ENCODE peak calls at places on chromosomes 4 and X, in five cellular contexts. One of them, this sample, is unnamed.

GRCh38 chr4:11765849-11766453 is 337.3 kb upstream of the HS3ST1 start:
- DNase-seq in ovary: no peak
- DNase-seq in Peyer's patch: peak; percentile 64
- DNase-seq in SK-N-SH: peak; percentile 26
- DNase-seq in lower lobe of right lung: no peak
- DNase-seq in this sample: no peak

GRCh38 chrX:80216086-80216485 is 201.5 kb downstream of the TBX22 start:
- DNase-seq in ovary: no peak
- DNase-seq in Peyer's patch: no peak
- DNase-seq in SK-N-SH: no peak
- DNase-seq in lower lobe of right lung: no peak
- DNase-seq in this sample: no peak

GRCh38 chrX:23959781-23960180 is 52.0 kb downstream of the CXorf58 start:
- DNase-seq in ovary: no peak
- DNase-seq in Peyer's patch: no peak
- DNase-seq in SK-N-SH: no peak
- DNase-seq in lower lobe of right lung: no peak
- DNase-seq in this sample: no peak

GRCh38 chr4:133638702-133639101 is 489.6 kb downstream of the PCDH10 start:
- DNase-seq in ovary: no peak
- DNase-seq in Peyer's patch: no peak
- DNase-seq in SK-N-SH: no peak
- DNase-seq in lower lobe of right lung: no peak
- DNase-seq in this sample: no peak

GRCh38 chr4:13977755-13978154 is 350.2 kb upstream of the BOD1L1 start:
- DNase-seq in ovary: no peak
- DNase-seq in Peyer's patch: no peak
- DNase-seq in SK-N-SH: no peak
- DNase-seq in lower lobe of right lung: no peak
- DNase-seq in this sample: no peak

GRCh38 chr4:41360214-41360910 is 103.6 kb downstream of the UCHL1 start:
- DNase-seq in ovary: peak; percentile 54
- DNase-seq in Peyer's patch: peak; percentile 64
- DNase-seq in SK-N-SH: peak; percentile 90
- DNase-seq in lower lobe of right lung: peak; percentile 83
- DNase-seq in this sample: peak; percentile 81

GRCh38 chrX:12867746-12868145 is 874 bp downstream of the TLR7 start:
- DNase-seq in ovary: no peak
- DNase-seq in Peyer's patch: no peak
- DNase-seq in SK-N-SH: no peak
- DNase-seq in lower lobe of right lung: no peak
- DNase-seq in this sample: no peak

GRCh38 chr4:25908491-25908901 is 5.5 kb upstream of the SMIM20 start:
- DNase-seq in ovary: no peak
- DNase-seq in Peyer's patch: no peak
- DNase-seq in SK-N-SH: no peak
- DNase-seq in lower lobe of right lung: no peak
- DNase-seq in this sample: no peak

GRCh38 chr4:145808021-145808650 is 128.2 kb downstream of the C4orf51 start:
- DNase-seq in ovary: no peak
- DNase-seq in Peyer's patch: peak; percentile 50
- DNase-seq in SK-N-SH: peak; percentile 65
- DNase-seq in lower lobe of right lung: no peak
- DNase-seq in this sample: no peak

GRCh38 chr4:92012899-92013867 is 290.6 kb upstream of the GRID2 start:
- DNase-seq in ovary: no peak
- DNase-seq in Peyer's patch: peak; percentile 74
- DNase-seq in SK-N-SH: no peak
- DNase-seq in lower lobe of right lung: no peak
- DNase-seq in this sample: no peak

DNA sequence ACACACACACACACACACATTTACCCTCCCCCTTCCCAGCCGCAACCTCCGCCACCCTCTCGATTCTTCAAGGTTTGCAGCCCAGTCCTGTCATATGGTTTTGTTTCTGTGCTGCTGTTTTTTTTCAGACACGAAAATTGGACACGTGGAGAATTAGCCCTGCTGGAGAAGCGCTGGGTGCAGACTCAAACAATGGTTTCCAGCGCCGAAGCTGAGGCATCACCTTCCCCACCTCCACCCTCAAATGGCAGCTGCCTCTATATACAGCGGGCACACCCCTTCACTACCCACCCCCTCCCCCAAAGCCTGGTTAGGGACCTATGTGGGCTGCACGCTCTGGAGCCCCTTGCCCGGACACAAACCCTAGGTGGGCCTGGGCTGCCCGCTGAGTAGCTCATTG is 87.9 kb downstream of the BCOR start:
- DNase-seq in ovary: peak; percentile 26
- DNase-seq in Peyer's patch: no peak
- DNase-seq in SK-N-SH: peak; percentile 66
- DNase-seq in lower lobe of right lung: no peak
- DNase-seq in this sample: no peak
- H3K4me1 ChIP-seq in ovary: peaks cover 7% of the 10 kb centered on the region
- H3K4me1 ChIP-seq in Peyer's patch: peaks cover 16% of the 10 kb centered on the region
- H3K4me1 ChIP-seq in SK-N-SH: no peaks in the 10 kb centered on the region
- H3K4me1 ChIP-seq in lower lobe of right lung: peaks cover 7% of the 10 kb centered on the region
- H3K4me1 ChIP-seq in this sample: peaks cover 8% of the 10 kb centered on the region

DNA sequence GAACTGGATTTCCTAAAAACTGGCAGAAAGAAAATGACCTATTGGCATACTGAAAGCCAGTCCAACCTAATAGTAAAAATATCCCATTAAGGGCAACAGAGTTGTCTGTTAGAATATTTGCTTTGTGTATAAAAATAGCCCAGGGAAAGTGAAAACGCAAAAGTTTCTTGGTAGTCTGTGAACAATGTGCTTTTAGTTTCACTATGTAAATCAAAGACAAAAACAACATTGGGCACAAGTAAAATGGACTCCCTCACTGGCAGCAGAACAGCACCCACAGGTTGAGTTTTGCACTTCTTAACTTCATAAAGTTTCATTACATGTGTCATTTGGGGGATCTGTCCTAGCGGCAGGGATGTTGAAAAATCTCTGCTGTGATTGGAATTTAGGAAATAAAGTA is 4.3 kb upstream of the FGG start:
- DNase-seq in ovary: no peak
- DNase-seq in Peyer's patch: no peak
- DNase-seq in SK-N-SH: no peak
- DNase-seq in lower lobe of right lung: no peak
- DNase-seq in this sample: no peak
- H3K4me3 ChIP-seq in ovary: no peak overlapping the region
- H3K4me3 ChIP-seq in Peyer's patch: no peak overlapping the region
- H3K4me3 ChIP-seq in SK-N-SH: no peak overlapping the region
- H3K4me3 ChIP-seq in lower lobe of right lung: no peak overlapping the region
- H3K4me3 ChIP-seq in this sample: no peak overlapping the region

GRCh38 chr4:124685851-124686250 is 26.7 kb downstream of the ANKRD50 start:
- DNase-seq in ovary: no peak
- DNase-seq in Peyer's patch: no peak
- DNase-seq in SK-N-SH: no peak
- DNase-seq in lower lobe of right lung: no peak
- DNase-seq in this sample: no peak

GRCh38 chr4:124686279-124686678 is 26.3 kb downstream of the ANKRD50 start:
- DNase-seq in ovary: no peak
- DNase-seq in Peyer's patch: no peak
- DNase-seq in SK-N-SH: peak; percentile 6
- DNase-seq in lower lobe of right lung: no peak
- DNase-seq in this sample: no peak

GRCh38 chr4:124684301-124684700 is 28.2 kb downstream of the ANKRD50 start:
- DNase-seq in ovary: no peak
- DNase-seq in Peyer's patch: no peak
- DNase-seq in SK-N-SH: no peak
- DNase-seq in lower lobe of right lung: no peak
- DNase-seq in this sample: no peak
- H3K9me3 ChIP-seq in ovary: no peaks in the 10 kb centered on the region
- H3K9me3 ChIP-seq in Peyer's patch: no peaks in the 10 kb centered on the region
- H3K9me3 ChIP-seq in SK-N-SH: no peaks in the 10 kb centered on the region
- H3K9me3 ChIP-seq in lower lobe of right lung: no peaks in the 10 kb centered on the region
- H3K9me3 ChIP-seq in this sample: no peaks in the 10 kb centered on the region

GRCh38 chr4:151830168-151830567 is 69.4 kb upstream of the GATB start:
- DNase-seq in ovary: no peak
- DNase-seq in Peyer's patch: no peak
- DNase-seq in SK-N-SH: no peak
- DNase-seq in lower lobe of right lung: no peak
- DNase-seq in this sample: no peak
- H3K4me1 ChIP-seq in ovary: no peaks in the 10 kb centered on the region
- H3K4me1 ChIP-seq in Peyer's patch: no peaks in the 10 kb centered on the region
- H3K4me1 ChIP-seq in SK-N-SH: no peaks in the 10 kb centered on the region
- H3K4me1 ChIP-seq in lower lobe of right lung: no peaks in the 10 kb centered on the region
- H3K4me1 ChIP-seq in this sample: no peaks in the 10 kb centered on the region

DNA sequence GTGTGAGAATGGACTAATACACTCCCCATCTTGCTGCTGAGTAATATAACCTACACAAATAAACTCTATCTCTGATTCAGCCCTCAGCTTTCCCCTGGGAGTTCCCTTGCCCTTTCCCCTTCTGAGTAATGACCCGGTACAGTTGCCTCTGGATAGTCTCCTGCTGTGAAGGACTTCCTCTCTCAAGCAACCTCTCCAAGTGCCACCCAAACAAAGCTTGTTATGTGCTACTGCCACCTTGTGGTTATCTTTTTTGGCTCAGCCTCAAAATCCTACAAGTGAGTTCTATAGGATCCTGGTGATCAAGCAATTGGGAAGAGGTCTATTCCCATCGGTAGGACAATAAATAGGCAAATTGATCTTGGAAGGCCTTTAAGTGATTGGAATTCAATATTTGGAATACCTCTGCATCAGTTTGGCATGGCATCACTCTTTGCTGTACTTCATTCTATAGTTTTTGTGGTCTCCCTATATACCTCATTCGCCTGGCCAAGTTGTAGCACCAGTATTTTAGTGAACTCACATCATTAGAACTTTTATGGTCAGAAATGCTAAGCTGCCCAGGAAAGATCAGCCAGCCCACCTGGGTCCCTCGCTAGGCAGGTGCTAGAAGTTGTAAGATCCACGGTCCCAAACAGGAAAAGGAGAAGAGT is 40.1 kb downstream of the ZCCHC13 start:
- DNase-seq in ovary: no peak
- DNase-seq in Peyer's patch: peak; percentile 82
- DNase-seq in SK-N-SH: peak; percentile 57
- DNase-seq in lower lobe of right lung: no peak
- DNase-seq in this sample: no peak
- H3K4me3 ChIP-seq in ovary: no peak overlapping the region
- H3K4me3 ChIP-seq in Peyer's patch: no peak overlapping the region
- H3K4me3 ChIP-seq in SK-N-SH: no peak overlapping the region
- H3K4me3 ChIP-seq in lower lobe of right lung: no peak overlapping the region
- H3K4me3 ChIP-seq in this sample: no peak overlapping the region

GRCh38 chrX:25019707-25020390 is 4.1 kb upstream of the ARX start:
- DNase-seq in ovary: no peak
- DNase-seq in Peyer's patch: no peak
- DNase-seq in SK-N-SH: no peak
- DNase-seq in lower lobe of right lung: no peak
- DNase-seq in this sample: no peak

GRCh38 chrX:25023908-25024307 is 8.1 kb upstream of the ARX start:
- DNase-seq in ovary: no peak
- DNase-seq in Peyer's patch: no peak
- DNase-seq in SK-N-SH: no peak
- DNase-seq in lower lobe of right lung: no peak
- DNase-seq in this sample: no peak

GRCh38 chrX:25021132-25021498 is 5.3 kb upstream of the ARX start:
- DNase-seq in ovary: no peak
- DNase-seq in Peyer's patch: no peak
- DNase-seq in SK-N-SH: peak; percentile 39
- DNase-seq in lower lobe of right lung: no peak
- DNase-seq in this sample: no peak

GRCh38 chrX:25020391-25021131 is 4.8 kb upstream of the ARX start:
- DNase-seq in ovary: peak; percentile 66
- DNase-seq in Peyer's patch: no peak
- DNase-seq in SK-N-SH: peak; percentile 88
- DNase-seq in lower lobe of right lung: no peak
- DNase-seq in this sample: no peak

GRCh38 chrX:25022499-25023325 is 6.9 kb upstream of the ARX start:
- DNase-seq in ovary: no peak
- DNase-seq in Peyer's patch: no peak
- DNase-seq in SK-N-SH: no peak
- DNase-seq in lower lobe of right lung: no peak
- DNase-seq in this sample: peak; percentile 53
- H3K9me3 ChIP-seq in ovary: no peaks in the 10 kb centered on the region
- H3K9me3 ChIP-seq in Peyer's patch: no peaks in the 10 kb centered on the region
- H3K9me3 ChIP-seq in SK-N-SH: no peaks in the 10 kb centered on the region
- H3K9me3 ChIP-seq in lower lobe of right lung: no peaks in the 10 kb centered on the region
- H3K9me3 ChIP-seq in this sample: no peaks in the 10 kb centered on the region

DNA sequence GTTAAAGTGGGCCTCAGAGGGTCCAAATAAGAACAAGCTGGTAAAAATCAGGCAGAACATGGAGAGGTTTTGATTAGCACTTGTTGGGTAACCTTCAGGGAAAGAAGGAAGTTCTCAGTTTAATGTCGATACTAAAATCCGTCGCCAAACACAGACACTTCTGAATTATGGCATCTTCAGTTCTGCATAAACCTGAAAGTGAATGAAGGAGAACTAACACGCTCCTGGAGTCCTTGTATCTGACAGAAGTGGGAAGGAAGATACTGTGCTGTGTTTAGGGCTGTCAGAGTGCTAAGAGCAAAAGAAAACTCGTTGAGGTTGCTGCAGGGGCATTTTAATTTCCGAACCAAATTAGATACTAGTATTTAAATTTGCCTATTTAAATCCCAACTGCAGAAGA is 106.2 kb downstream of the TMA16 start:
- DNase-seq in ovary: no peak
- DNase-seq in Peyer's patch: no peak
- DNase-seq in SK-N-SH: no peak
- DNase-seq in lower lobe of right lung: no peak
- DNase-seq in this sample: no peak
- H3K4me1 ChIP-seq in ovary: no peaks in the 10 kb centered on the region
- H3K4me1 ChIP-seq in Peyer's patch: no peaks in the 10 kb centered on the region
- H3K4me1 ChIP-seq in SK-N-SH: no peaks in the 10 kb centered on the region
- H3K4me1 ChIP-seq in lower lobe of right lung: peaks cover 8% of the 10 kb centered on the region
- H3K4me1 ChIP-seq in this sample: no peaks in the 10 kb centered on the region

This sample was measured in right cardiac atrium.